ENCODE peak calls at places on chromosomes 7 and 10, in eight cellular contexts. O is cortex of kidney, D is G401, W is fibroblast of the aortic adventitia, M is AG09319, Y is GM12865, U is C1 segment of cervical spinal cord, A is NCI-H1436. J is an unnamed sample.

GRCh38 chr7:20330176-20330796 is 414 bp upstream of the ITGB8 start:
- DNase-seq in U (peak), Y (peak), O (no peak), W (peak), D (peak), A (peak), M (peak), J (peak)

GRCh38 chr7:39951156-39951942 is 1.3 kb downstream of the CDK13 start:
- DNase-seq in U (peak), M (no peak), D (peak), O (no peak), W (peak), A (peak), Y (peak), J (peak)

GRCh38 chr10:34339816-34340553 is 475.1 kb downstream of the PARD3 start:
- DNase-seq in U (no peak), O (no peak), A (no peak), Y (no peak), M (no peak), W (no peak), D (no peak), J (no peak)

GRCh38 chr7:29457565-29457971 is 106.1 kb upstream of the PRR15 start:
- DNase-seq in M (peak), D (no peak), O (no peak), W (no peak), A (peak), U (peak), Y (no peak), J (peak)

GRCh38 chr7:82704121-82704520 is 260.5 kb upstream of the CACNA2D1 start:
- DNase-seq in W (no peak), U (no peak), O (no peak), Y (no peak), A (no peak), M (no peak), D (no peak), J (no peak)

GRCh38 chr7:134255814-134256213 is 60.9 kb downstream of the SLC35B4 start:
- DNase-seq in U (no peak), Y (no peak), A (no peak), W (no peak), D (peak), O (no peak), M (no peak), J (peak)

GRCh38 chr10:114045738-114046458 is 2.2 kb downstream of the ADRB1 start:
- DNase-seq in U (no peak), O (no peak), D (no peak), W (no peak), M (no peak), A (no peak), Y (no peak), J (peak)

GRCh38 chr10:23157691-23158369 is 34.3 kb upstream of the PTF1A start:
- DNase-seq in W (peak), Y (peak), U (no peak), M (no peak), D (peak), A (peak), O (no peak), J (peak)

GRCh38 chr7:40147371-40148246 is 12.8 kb downstream of the SUGCT start:
- DNase-seq in U (no peak), A (no peak), M (no peak), O (no peak), D (no peak), Y (no peak), W (no peak), J (peak)

GRCh38 chr7:5143935-5144903 is 45.8 kb upstream of the WIPI2 start:
- DNase-seq in U (no peak), M (no peak), W (peak), A (no peak), O (no peak), Y (peak), D (no peak), J (no peak)

GRCh38 chr10:110006358-110007170 is 1.2 kb upstream of the ADD3 start:
- DNase-seq in O (no peak), A (no peak), D (peak), W (peak), U (no peak), M (no peak), Y (no peak), J (peak)

GRCh38 chr10:917416-917720 is 14.1 kb downstream of the LARP4B start:
- DNase-seq in O (no peak), M (no peak), U (no peak), W (no peak), Y (no peak), D (no peak), A (no peak), J (no peak)

GRCh38 chr10:78149193-78149592 is 115.5 kb downstream of the RPS24 start:
- DNase-seq in D (no peak), U (no peak), M (no peak), W (peak), A (no peak), O (no peak), Y (no peak), J (no peak)

GRCh38 chr10:50469288-50469687 is 154.5 kb downstream of the SGMS1 start:
- DNase-seq in M (no peak), W (peak), U (no peak), A (no peak), Y (no peak), O (no peak), D (no peak), J (no peak)